ENCODE peak calls at places on chromosomes 4 and X, in nine cellular contexts. Y is dorsolateral prefrontal cortex; Q is OCI-LY7; G is NCI-H2081; R is activated naive CD8-positive, alpha-beta T cell treated with anti-CD3 and anti-CD28 coated beads, Interleukin-2, amount 50 U/mL, for 16 hours; M is activated CD8-positive, alpha-beta memory T cell treated with anti-CD3 and anti-CD28 coated beads for 48 hours; C is AML-193; S is B cell; A is GM12892. T is an unnamed sample.

GRCh38 chr4:189463734-189464133 is 476.9 kb upstream of the FRG1 start:
- DNase-seq in Y (no peak), Q (no peak), G (no peak), R (no peak), M (no peak), C (no peak), S (no peak), A (no peak), T (no peak)

GRCh38 chr4:102868782-102869568 is at the start of gene CISD2:
- DNase-seq in Y (peak), Q (peak), G (peak), R (peak), M (peak), C (peak), S (peak), A (peak), T (peak)

GRCh38 chr4:158020175-158020574 is 152.7 kb downstream of the GASK1B start:
- DNase-seq in Y (no peak), Q (no peak), G (no peak), R (no peak), M (no peak), C (no peak), S (no peak), A (no peak), T (no peak)

GRCh38 chr4:25703731-25704388 is 48.2 kb downstream of the SLC34A2 start:
- DNase-seq in Y (no peak), Q (no peak), G (no peak), R (no peak), M (no peak), C (no peak), S (no peak), A (no peak), T (no peak)

GRCh38 chr4:187006189-187006618 is 282.5 kb upstream of the FAT1 start:
- DNase-seq in Y (no peak), Q (no peak), G (no peak), R (no peak), M (no peak), C (no peak), S (no peak), A (no peak), T (no peak)

GRCh38 chr4:168028568-168028967 is 63.8 kb upstream of the ANXA10 start:
- DNase-seq in Y (no peak), Q (no peak), G (no peak), R (no peak), M (no peak), C (no peak), S (no peak), A (no peak), T (no peak)

GRCh38 chr4:8113611-8114343 is 44.8 kb downstream of the ABLIM2 start:
- DNase-seq in Y (no peak), Q (no peak), G (no peak), R (no peak), M (no peak), C (no peak), S (no peak), A (no peak), T (no peak)

GRCh38 chrX:109934935-109935334 is 68.0 kb upstream of the TMEM164 start:
- DNase-seq in Y (no peak), Q (no peak), G (no peak), R (no peak), M (no peak), C (no peak), S (no peak), A (no peak), T (no peak)

GRCh38 chrX:8189096-8189830 is 18.2 kb upstream of the VCX2 start:
- DNase-seq in Y (no peak), Q (no peak), G (no peak), R (no peak), M (no peak), C (no peak), S (no peak), A (no peak), T (no peak)

GRCh38 chr4:163113921-163114703 is 52.6 kb downstream of the NAF1 start:
- DNase-seq in Y (no peak), Q (no peak), G (no peak), R (no peak), M (no peak), C (no peak), S (no peak), A (no peak), T (no peak)

GRCh38 chrX:69546417-69546816 is 42.3 kb downstream of the NALF2 start:
- DNase-seq in Y (no peak), Q (no peak), G (no peak), R (no peak), M (no peak), C (no peak), S (no peak), A (no peak), T (no peak)

GRCh38 chr4:6497796-6498195 is 25.4 kb upstream of the PPP2R2C start:
- DNase-seq in Y (no peak), Q (no peak), G (no peak), R (no peak), M (no peak), C (no peak), S (peak), A (no peak), T (no peak)

GRCh38 chrX:137051978-137052640 is 18.3 kb upstream of the GPR101 start:
- DNase-seq in Y (peak), Q (peak), G (peak), R (peak), M (peak), C (peak), S (peak), A (peak), T (peak)

GRCh38 chr4:113094802-113095201 is 45.3 kb downstream of the ANK2 start:
- DNase-seq in Y (no peak), Q (peak), G (no peak), R (no peak), M (no peak), C (peak), S (no peak), A (no peak), T (no peak)

GRCh38 chr4:7342581-7343352 is 92.0 kb downstream of the PSAPL1 start:
- DNase-seq in Y (no peak), Q (no peak), G (no peak), R (no peak), M (no peak), C (no peak), S (no peak), A (no peak), T (no peak)